ENCODE peak calls at places on chromosome 13, in four cellular contexts. S is HAP-1; Y is activated effector memory CD4-positive, alpha-beta T cell treated with anti-CD3 and anti-CD28 coated beads, Interleukin-2, amount 50 U/mL, for 16 hours; A is amniotic stem cell. P is an unnamed sample.

GRCh38 chr13:110756268-110756667 is 42.8 kb downstream of the ING1 start:
- DNase-seq in S (no peak), Y (no peak), A (no peak), P (no peak)

GRCh38 chr13:21420706-21421105 is 38.4 kb downstream of the ZDHHC20 start:
- DNase-seq in S (no peak), Y (no peak), A (peak; percentile 6), P (no peak)

GRCh38 chr13:52025475-52026245 is 1.2 kb downstream of the UTP14C start:
- DNase-seq in S (no peak), Y (no peak), A (no peak), P (no peak)

GRCh38 chr13:104171132-104171531 is 1104.9 kb upstream of the SLC10A2 start:
- DNase-seq in S (no peak), Y (no peak), A (no peak), P (no peak)

GRCh38 chr13:75480691-75481175 is 1.2 kb downstream of the TBC1D4 start:
- DNase-seq in S (peak; percentile 77), Y (no peak), A (no peak), P (peak; percentile 67)

GRCh38 chr13:114047358-114047881 is 73.5 kb upstream of the C13orf46 start:
- DNase-seq in S (no peak), Y (no peak), A (no peak), P (no peak)

GRCh38 chr13:94312511-94313191 is 166.8 kb downstream of the DCT start:
- DNase-seq in S (peak; percentile 47), Y (no peak), A (no peak), P (no peak)

GRCh38 chr13:93603043-93603442 is 376.4 kb downstream of the GPC6 start:
- DNase-seq in S (no peak), Y (no peak), A (peak; percentile 67), P (no peak)

GRCh38 chr13:109654341-109655205 is 131.8 kb downstream of the IRS2 start:
- DNase-seq in S (no peak), Y (no peak), A (no peak), P (no peak)

GRCh38 chr13:37616131-37616530 is 17.6 kb upstream of the POSTN start:
- DNase-seq in S (no peak), Y (no peak), A (no peak), P (no peak)

GRCh38 chr13:97975280-97975850 is 21.9 kb downstream of the IPO5 start:
- DNase-seq in S (no peak), Y (no peak), A (no peak), P (no peak)